ENCODE peak calls at places on chromosome 22, in six cellular contexts. One of them, this sample, is unnamed.

GRCh38 chr22:30265851-30266444 is 703 bp downstream of the OSM start:
- DNase-seq in stimulated activated naive B cell treated with anti-CD40 and anti-IgM and Interleukin-4, amounts not matched to agents 10 μg/mL and 1 μg/mL and 100 μg/mL, for 72 hours: peak; percentile 80
- DNase-seq in WTC11: no peak
- DNase-seq in B cell: peak; percentile 80
- DNase-seq in lung microvascular endothelial cell: no peak
- DNase-seq in tibial artery: peak; percentile 82
- DNase-seq in this sample: no peak

GRCh38 chr22:30628491-30628890 is 7.1 kb upstream of the SLC35E4 start:
- DNase-seq in stimulated activated naive B cell treated with anti-CD40 and anti-IgM and Interleukin-4, amounts not matched to agents 10 μg/mL and 1 μg/mL and 100 μg/mL, for 72 hours: no peak
- DNase-seq in lung microvascular endothelial cell: no peak
- DNase-seq in WTC11: no peak
- DNase-seq in tibial artery: no peak
- DNase-seq in B cell: no peak
- DNase-seq in this sample: no peak

GRCh38 chr22:40220316-40221054 is 42.8 kb downstream of the TNRC6B start:
- DNase-seq in lung microvascular endothelial cell: peak; percentile 57
- DNase-seq in WTC11: no peak
- DNase-seq in tibial artery: no peak
- DNase-seq in stimulated activated naive B cell treated with anti-CD40 and anti-IgM and Interleukin-4, amounts not matched to agents 10 μg/mL and 1 μg/mL and 100 μg/mL, for 72 hours: no peak
- DNase-seq in B cell: no peak
- DNase-seq in this sample: no peak

GRCh38 chr22:40289991-40290459 is 56.3 kb upstream of the ADSL start:
- DNase-seq in WTC11: no peak
- DNase-seq in stimulated activated naive B cell treated with anti-CD40 and anti-IgM and Interleukin-4, amounts not matched to agents 10 μg/mL and 1 μg/mL and 100 μg/mL, for 72 hours: no peak
- DNase-seq in lung microvascular endothelial cell: peak; percentile 27
- DNase-seq in tibial artery: no peak
- DNase-seq in B cell: peak; percentile 50
- DNase-seq in this sample: no peak

GRCh38 chr22:45008853-45009751 is 703 bp downstream of the PHF21B start:
- DNase-seq in tibial artery: no peak
- DNase-seq in stimulated activated naive B cell treated with anti-CD40 and anti-IgM and Interleukin-4, amounts not matched to agents 10 μg/mL and 1 μg/mL and 100 μg/mL, for 72 hours: no peak
- DNase-seq in B cell: no peak
- DNase-seq in lung microvascular endothelial cell: peak; percentile 20
- DNase-seq in WTC11: peak; percentile 35
- DNase-seq in this sample: no peak

GRCh38 chr22:28029201-28029948 is 110.3 kb upstream of the PITPNB start:
- DNase-seq in WTC11: no peak
- DNase-seq in B cell: peak; percentile 21
- DNase-seq in lung microvascular endothelial cell: peak; percentile 98
- DNase-seq in stimulated activated naive B cell treated with anti-CD40 and anti-IgM and Interleukin-4, amounts not matched to agents 10 μg/mL and 1 μg/mL and 100 μg/mL, for 72 hours: no peak
- DNase-seq in tibial artery: no peak
- DNase-seq in this sample: peak; percentile 59

GRCh38 chr22:46267431-46268279 is at the start of gene TTC38:
- DNase-seq in stimulated activated naive B cell treated with anti-CD40 and anti-IgM and Interleukin-4, amounts not matched to agents 10 μg/mL and 1 μg/mL and 100 μg/mL, for 72 hours: peak; percentile 34
- DNase-seq in B cell: peak; percentile 51
- DNase-seq in lung microvascular endothelial cell: peak; percentile 89
- DNase-seq in tibial artery: peak; percentile 97
- DNase-seq in WTC11: peak; percentile 70
- DNase-seq in this sample: peak; percentile 87

GRCh38 chr22:49927483-49928184 is 9.2 kb downstream of the CRELD2 start:
- DNase-seq in lung microvascular endothelial cell: no peak
- DNase-seq in tibial artery: no peak
- DNase-seq in stimulated activated naive B cell treated with anti-CD40 and anti-IgM and Interleukin-4, amounts not matched to agents 10 μg/mL and 1 μg/mL and 100 μg/mL, for 72 hours: no peak
- DNase-seq in WTC11: no peak
- DNase-seq in B cell: no peak
- DNase-seq in this sample: no peak

GRCh38 chr22:50148991-50149721 is 21.4 kb upstream of the PANX2 start:
- DNase-seq in B cell: peak; percentile 81
- DNase-seq in tibial artery: no peak
- DNase-seq in WTC11: peak; percentile 74
- DNase-seq in stimulated activated naive B cell treated with anti-CD40 and anti-IgM and Interleukin-4, amounts not matched to agents 10 μg/mL and 1 μg/mL and 100 μg/mL, for 72 hours: peak; percentile 75
- DNase-seq in lung microvascular endothelial cell: peak; percentile 64
- DNase-seq in this sample: peak; percentile 92

GRCh38 chr22:30605449-30606110 is 1.4 kb upstream of the TCN2 start:
- DNase-seq in lung microvascular endothelial cell: peak; percentile 63
- DNase-seq in WTC11: peak; percentile 59
- DNase-seq in B cell: no peak
- DNase-seq in tibial artery: peak; percentile 74
- DNase-seq in stimulated activated naive B cell treated with anti-CD40 and anti-IgM and Interleukin-4, amounts not matched to agents 10 μg/mL and 1 μg/mL and 100 μg/mL, for 72 hours: peak; percentile 38
- DNase-seq in this sample: peak; percentile 27

GRCh38 chr22:49955581-49956417 is 4.8 kb upstream of the PIM3 start:
- DNase-seq in lung microvascular endothelial cell: no peak
- DNase-seq in B cell: no peak
- DNase-seq in tibial artery: no peak
- DNase-seq in WTC11: no peak
- DNase-seq in stimulated activated naive B cell treated with anti-CD40 and anti-IgM and Interleukin-4, amounts not matched to agents 10 μg/mL and 1 μg/mL and 100 μg/mL, for 72 hours: no peak
- DNase-seq in this sample: no peak

GRCh38 chr22:45537734-45538181 is 35.1 kb downstream of the FBLN1 start:
- DNase-seq in lung microvascular endothelial cell: no peak
- DNase-seq in WTC11: no peak
- DNase-seq in stimulated activated naive B cell treated with anti-CD40 and anti-IgM and Interleukin-4, amounts not matched to agents 10 μg/mL and 1 μg/mL and 100 μg/mL, for 72 hours: no peak
- DNase-seq in B cell: no peak
- DNase-seq in tibial artery: peak; percentile 93
- DNase-seq in this sample: peak; percentile 63

GRCh38 chr22:17079572-17079971 is 5.2 kb upstream of the IL17RA start:
- DNase-seq in lung microvascular endothelial cell: no peak
- DNase-seq in stimulated activated naive B cell treated with anti-CD40 and anti-IgM and Interleukin-4, amounts not matched to agents 10 μg/mL and 1 μg/mL and 100 μg/mL, for 72 hours: no peak
- DNase-seq in tibial artery: no peak
- DNase-seq in B cell: no peak
- DNase-seq in WTC11: no peak
- DNase-seq in this sample: no peak

GRCh38 chr22:37551981-37552380 is 8.3 kb upstream of the CDC42EP1 start:
- DNase-seq in B cell: no peak
- DNase-seq in WTC11: no peak
- DNase-seq in stimulated activated naive B cell treated with anti-CD40 and anti-IgM and Interleukin-4, amounts not matched to agents 10 μg/mL and 1 μg/mL and 100 μg/mL, for 72 hours: no peak
- DNase-seq in tibial artery: no peak
- DNase-seq in lung microvascular endothelial cell: no peak
- DNase-seq in this sample: no peak

GRCh38 chr22:50445071-50445879 is 29.6 kb downstream of the SBF1 start:
- DNase-seq in WTC11: no peak
- DNase-seq in B cell: no peak
- DNase-seq in stimulated activated naive B cell treated with anti-CD40 and anti-IgM and Interleukin-4, amounts not matched to agents 10 μg/mL and 1 μg/mL and 100 μg/mL, for 72 hours: no peak
- DNase-seq in lung microvascular endothelial cell: no peak
- DNase-seq in tibial artery: no peak
- DNase-seq in this sample: no peak

GRCh38 chr22:23071163-23072034 is 1.1 kb downstream of the GNAZ start:
- DNase-seq in B cell: no peak
- DNase-seq in WTC11: peak; percentile 22
- DNase-seq in stimulated activated naive B cell treated with anti-CD40 and anti-IgM and Interleukin-4, amounts not matched to agents 10 μg/mL and 1 μg/mL and 100 μg/mL, for 72 hours: no peak
- DNase-seq in tibial artery: peak; percentile 62
- DNase-seq in lung microvascular endothelial cell: no peak
- DNase-seq in this sample: no peak

GRCh38 chr22:36644333-36644757 is 59.2 kb downstream of the CACNG2 start:
- DNase-seq in B cell: no peak
- DNase-seq in stimulated activated naive B cell treated with anti-CD40 and anti-IgM and Interleukin-4, amounts not matched to agents 10 μg/mL and 1 μg/mL and 100 μg/mL, for 72 hours: no peak
- DNase-seq in lung microvascular endothelial cell: peak; percentile 82
- DNase-seq in WTC11: peak; percentile 59
- DNase-seq in tibial artery: no peak
- DNase-seq in this sample: peak; percentile 52

GRCh38 chr22:42834177-42834949 is 22.7 kb downstream of the ARFGAP3 start:
- DNase-seq in tibial artery: no peak
- DNase-seq in lung microvascular endothelial cell: no peak
- DNase-seq in WTC11: no peak
- DNase-seq in stimulated activated naive B cell treated with anti-CD40 and anti-IgM and Interleukin-4, amounts not matched to agents 10 μg/mL and 1 μg/mL and 100 μg/mL, for 72 hours: no peak
- DNase-seq in B cell: no peak
- DNase-seq in this sample: no peak

GRCh38 chr22:17700778-17701177 is 62.2 kb downstream of the BCL2L13 start:
- DNase-seq in WTC11: no peak
- DNase-seq in tibial artery: no peak
- DNase-seq in lung microvascular endothelial cell: no peak
- DNase-seq in B cell: no peak
- DNase-seq in stimulated activated naive B cell treated with anti-CD40 and anti-IgM and Interleukin-4, amounts not matched to agents 10 μg/mL and 1 μg/mL and 100 μg/mL, for 72 hours: no peak
- DNase-seq in this sample: no peak

GRCh38 chr22:30910358-30910757 is 58.2 kb downstream of the MORC2 start:
- DNase-seq in tibial artery: no peak
- DNase-seq in lung microvascular endothelial cell: no peak
- DNase-seq in stimulated activated naive B cell treated with anti-CD40 and anti-IgM and Interleukin-4, amounts not matched to agents 10 μg/mL and 1 μg/mL and 100 μg/mL, for 72 hours: no peak
- DNase-seq in B cell: no peak
- DNase-seq in WTC11: no peak
- DNase-seq in this sample: no peak

GRCh38 chr22:19383292-19383691 is 48.2 kb downstream of the HIRA start:
- DNase-seq in stimulated activated naive B cell treated with anti-CD40 and anti-IgM and Interleukin-4, amounts not matched to agents 10 μg/mL and 1 μg/mL and 100 μg/mL, for 72 hours: no peak
- DNase-seq in tibial artery: no peak
- DNase-seq in B cell: no peak
- DNase-seq in lung microvascular endothelial cell: no peak
- DNase-seq in WTC11: no peak
- DNase-seq in this sample: no peak

GRCh38 chr22:22906907-22907550 is 19.4 kb downstream of the IGLL5 start:
- DNase-seq in stimulated activated naive B cell treated with anti-CD40 and anti-IgM and Interleukin-4, amounts not matched to agents 10 μg/mL and 1 μg/mL and 100 μg/mL, for 72 hours: no peak
- DNase-seq in tibial artery: no peak
- DNase-seq in lung microvascular endothelial cell: no peak
- DNase-seq in WTC11: no peak
- DNase-seq in B cell: no peak
- DNase-seq in this sample: no peak

GRCh38 chr22:20565079-20565734 is 57.8 kb downstream of the MED15 start:
- DNase-seq in tibial artery: no peak
- DNase-seq in WTC11: no peak
- DNase-seq in lung microvascular endothelial cell: no peak
- DNase-seq in B cell: no peak
- DNase-seq in stimulated activated naive B cell treated with anti-CD40 and anti-IgM and Interleukin-4, amounts not matched to agents 10 μg/mL and 1 μg/mL and 100 μg/mL, for 72 hours: no peak
- DNase-seq in this sample: no peak

GRCh38 chr22:19517919-19518567 is 6.2 kb downstream of the CLDN5 start:
- DNase-seq in lung microvascular endothelial cell: no peak
- DNase-seq in B cell: no peak
- DNase-seq in WTC11: no peak
- DNase-seq in stimulated activated naive B cell treated with anti-CD40 and anti-IgM and Interleukin-4, amounts not matched to agents 10 μg/mL and 1 μg/mL and 100 μg/mL, for 72 hours: no peak
- DNase-seq in tibial artery: peak; percentile 42
- DNase-seq in this sample: no peak

GRCh38 chr22:27378994-27379393 is 422.6 kb downstream of the MN1 start:
- DNase-seq in lung microvascular endothelial cell: no peak
- DNase-seq in WTC11: no peak
- DNase-seq in tibial artery: no peak
- DNase-seq in B cell: no peak
- DNase-seq in stimulated activated naive B cell treated with anti-CD40 and anti-IgM and Interleukin-4, amounts not matched to agents 10 μg/mL and 1 μg/mL and 100 μg/mL, for 72 hours: no peak
- DNase-seq in this sample: no peak

GRCh38 chr22:22082960-22083359 is 100.4 kb upstream of the TOP3B start:
- DNase-seq in lung microvascular endothelial cell: no peak
- DNase-seq in WTC11: no peak
- DNase-seq in tibial artery: no peak
- DNase-seq in B cell: no peak
- DNase-seq in stimulated activated naive B cell treated with anti-CD40 and anti-IgM and Interleukin-4, amounts not matched to agents 10 μg/mL and 1 μg/mL and 100 μg/mL, for 72 hours: no peak
- DNase-seq in this sample: no peak

GRCh38 chr22:37983860-37984791 is at the start of gene SOX10:
- DNase-seq in WTC11: peak; percentile 51
- DNase-seq in B cell: no peak
- DNase-seq in tibial artery: no peak
- DNase-seq in lung microvascular endothelial cell: no peak
- DNase-seq in stimulated activated naive B cell treated with anti-CD40 and anti-IgM and Interleukin-4, amounts not matched to agents 10 μg/mL and 1 μg/mL and 100 μg/mL, for 72 hours: no peak
- DNase-seq in this sample: no peak

GRCh38 chr22:27129266-27129665 is 471.9 kb downstream of the MIAT start:
- DNase-seq in WTC11: no peak
- DNase-seq in stimulated activated naive B cell treated with anti-CD40 and anti-IgM and Interleukin-4, amounts not matched to agents 10 μg/mL and 1 μg/mL and 100 μg/mL, for 72 hours: no peak
- DNase-seq in tibial artery: no peak
- DNase-seq in lung microvascular endothelial cell: no peak
- DNase-seq in B cell: no peak
- DNase-seq in this sample: no peak

GRCh38 chr22:39212721-39213376 is 31.9 kb downstream of the PDGFB start:
- DNase-seq in stimulated activated naive B cell treated with anti-CD40 and anti-IgM and Interleukin-4, amounts not matched to agents 10 μg/mL and 1 μg/mL and 100 μg/mL, for 72 hours: no peak
- DNase-seq in B cell: no peak
- DNase-seq in WTC11: no peak
- DNase-seq in tibial artery: peak; percentile 19
- DNase-seq in lung microvascular endothelial cell: no peak
- DNase-seq in this sample: peak; percentile 42

GRCh38 chr22:20822240-20822639 is 36.4 kb downstream of the PI4KA start:
- DNase-seq in WTC11: no peak
- DNase-seq in lung microvascular endothelial cell: no peak
- DNase-seq in stimulated activated naive B cell treated with anti-CD40 and anti-IgM and Interleukin-4, amounts not matched to agents 10 μg/mL and 1 μg/mL and 100 μg/mL, for 72 hours: no peak
- DNase-seq in B cell: no peak
- DNase-seq in tibial artery: no peak
- DNase-seq in this sample: no peak